ENCODE peak calls at places on chromosomes 3 and 15, in four cellular contexts. One of them, this sample, is unnamed.

GRCh38 chr15:56942118-56942517 is 23.7 kb downstream of the TCF12 start:
- DNase-seq in stimulated activated CD4-positive, alpha-beta T cell treated with anti-CD3 and anti-CD28 coated beads, Interleukin-12 subunit alpha, Interleukin-12 subunit beta, amount 100 ng/mL, for 4 hours: no peak
- DNase-seq in stromal cell of bone marrow: no peak
- DNase-seq in HCT116: no peak
- DNase-seq in this sample: no peak

GRCh38 chr3:12017487-12017886 is 13.3 kb downstream of the SYN2 start:
- DNase-seq in stimulated activated CD4-positive, alpha-beta T cell treated with anti-CD3 and anti-CD28 coated beads, Interleukin-12 subunit alpha, Interleukin-12 subunit beta, amount 100 ng/mL, for 4 hours: no peak
- DNase-seq in stromal cell of bone marrow: no peak
- DNase-seq in HCT116: no peak
- DNase-seq in this sample: no peak

GRCh38 chr3:8500966-8501365 is 657 bp upstream of the LMCD1 start:
- DNase-seq in stimulated activated CD4-positive, alpha-beta T cell treated with anti-CD3 and anti-CD28 coated beads, Interleukin-12 subunit alpha, Interleukin-12 subunit beta, amount 100 ng/mL, for 4 hours: no peak
- DNase-seq in stromal cell of bone marrow: no peak
- DNase-seq in HCT116: no peak
- DNase-seq in this sample: no peak

GRCh38 chr3:157081681-157082210 is 78.2 kb downstream of the CCNL1 start:
- DNase-seq in stimulated activated CD4-positive, alpha-beta T cell treated with anti-CD3 and anti-CD28 coated beads, Interleukin-12 subunit alpha, Interleukin-12 subunit beta, amount 100 ng/mL, for 4 hours: peak
- DNase-seq in stromal cell of bone marrow: peak
- DNase-seq in HCT116: peak
- DNase-seq in this sample: peak

GRCh38 chr3:123833398-123833785 is 50.7 kb downstream of the MYLK start:
- DNase-seq in stimulated activated CD4-positive, alpha-beta T cell treated with anti-CD3 and anti-CD28 coated beads, Interleukin-12 subunit alpha, Interleukin-12 subunit beta, amount 100 ng/mL, for 4 hours: no peak
- DNase-seq in stromal cell of bone marrow: no peak
- DNase-seq in HCT116: no peak
- DNase-seq in this sample: no peak

GRCh38 chr3:179526989-179527391 is 35.7 kb upstream of the ACTL6A start:
- DNase-seq in stimulated activated CD4-positive, alpha-beta T cell treated with anti-CD3 and anti-CD28 coated beads, Interleukin-12 subunit alpha, Interleukin-12 subunit beta, amount 100 ng/mL, for 4 hours: no peak
- DNase-seq in stromal cell of bone marrow: peak
- DNase-seq in HCT116: no peak
- DNase-seq in this sample: no peak

GRCh38 chr3:194194051-194194756 is 58.3 kb downstream of the HES1 start:
- DNase-seq in stimulated activated CD4-positive, alpha-beta T cell treated with anti-CD3 and anti-CD28 coated beads, Interleukin-12 subunit alpha, Interleukin-12 subunit beta, amount 100 ng/mL, for 4 hours: no peak
- DNase-seq in stromal cell of bone marrow: no peak
- DNase-seq in HCT116: no peak
- DNase-seq in this sample: no peak

GRCh38 chr15:36363335-36363734 is 216.1 kb upstream of the CDIN1 start:
- DNase-seq in stimulated activated CD4-positive, alpha-beta T cell treated with anti-CD3 and anti-CD28 coated beads, Interleukin-12 subunit alpha, Interleukin-12 subunit beta, amount 100 ng/mL, for 4 hours: no peak
- DNase-seq in stromal cell of bone marrow: no peak
- DNase-seq in HCT116: peak
- DNase-seq in this sample: no peak

GRCh38 chr15:67146875-67147381 is 81.5 kb downstream of the SMAD3 start:
- DNase-seq in stimulated activated CD4-positive, alpha-beta T cell treated with anti-CD3 and anti-CD28 coated beads, Interleukin-12 subunit alpha, Interleukin-12 subunit beta, amount 100 ng/mL, for 4 hours: peak
- DNase-seq in stromal cell of bone marrow: peak
- DNase-seq in HCT116: no peak
- DNase-seq in this sample: no peak

GRCh38 chr3:190443257-190443656 is 6.4 kb downstream of the TMEM207 start:
- DNase-seq in stimulated activated CD4-positive, alpha-beta T cell treated with anti-CD3 and anti-CD28 coated beads, Interleukin-12 subunit alpha, Interleukin-12 subunit beta, amount 100 ng/mL, for 4 hours: no peak
- DNase-seq in stromal cell of bone marrow: peak
- DNase-seq in HCT116: no peak
- DNase-seq in this sample: no peak

GRCh38 chr3:14680716-14681115 is 5.8 kb downstream of the C3orf20 start:
- DNase-seq in stimulated activated CD4-positive, alpha-beta T cell treated with anti-CD3 and anti-CD28 coated beads, Interleukin-12 subunit alpha, Interleukin-12 subunit beta, amount 100 ng/mL, for 4 hours: no peak
- DNase-seq in stromal cell of bone marrow: peak
- DNase-seq in HCT116: no peak
- DNase-seq in this sample: no peak

GRCh38 chr3:50503504-50503903 is at the start of gene CACNA2D2:
- DNase-seq in stimulated activated CD4-positive, alpha-beta T cell treated with anti-CD3 and anti-CD28 coated beads, Interleukin-12 subunit alpha, Interleukin-12 subunit beta, amount 100 ng/mL, for 4 hours: peak
- DNase-seq in stromal cell of bone marrow: no peak
- DNase-seq in HCT116: peak
- DNase-seq in this sample: peak

GRCh38 chr3:63355809-63356208 is 77.7 kb downstream of the SYNPR start:
- DNase-seq in stimulated activated CD4-positive, alpha-beta T cell treated with anti-CD3 and anti-CD28 coated beads, Interleukin-12 subunit alpha, Interleukin-12 subunit beta, amount 100 ng/mL, for 4 hours: no peak
- DNase-seq in stromal cell of bone marrow: no peak
- DNase-seq in HCT116: no peak
- DNase-seq in this sample: no peak

GRCh38 chr3:37825744-37826143 is 35.9 kb upstream of the CTDSPL start:
- DNase-seq in stimulated activated CD4-positive, alpha-beta T cell treated with anti-CD3 and anti-CD28 coated beads, Interleukin-12 subunit alpha, Interleukin-12 subunit beta, amount 100 ng/mL, for 4 hours: no peak
- DNase-seq in stromal cell of bone marrow: no peak
- DNase-seq in HCT116: no peak
- DNase-seq in this sample: no peak

GRCh38 chr3:67459796-67460195 is 194.6 kb downstream of the SUCLG2 start:
- DNase-seq in stimulated activated CD4-positive, alpha-beta T cell treated with anti-CD3 and anti-CD28 coated beads, Interleukin-12 subunit alpha, Interleukin-12 subunit beta, amount 100 ng/mL, for 4 hours: no peak
- DNase-seq in stromal cell of bone marrow: no peak
- DNase-seq in HCT116: no peak
- DNase-seq in this sample: no peak

GRCh38 chr3:42638339-42638842 is 15.1 kb upstream of the ZBTB47 start:
- DNase-seq in stimulated activated CD4-positive, alpha-beta T cell treated with anti-CD3 and anti-CD28 coated beads, Interleukin-12 subunit alpha, Interleukin-12 subunit beta, amount 100 ng/mL, for 4 hours: no peak
- DNase-seq in stromal cell of bone marrow: no peak
- DNase-seq in HCT116: no peak
- DNase-seq in this sample: no peak

GRCh38 chr3:168081856-168082255 is 13.9 kb downstream of the GOLIM4 start:
- DNase-seq in stimulated activated CD4-positive, alpha-beta T cell treated with anti-CD3 and anti-CD28 coated beads, Interleukin-12 subunit alpha, Interleukin-12 subunit beta, amount 100 ng/mL, for 4 hours: no peak
- DNase-seq in stromal cell of bone marrow: no peak
- DNase-seq in HCT116: no peak
- DNase-seq in this sample: no peak

GRCh38 chr15:56076651-56077050 is 83.2 kb upstream of the NEDD4 start:
- DNase-seq in stimulated activated CD4-positive, alpha-beta T cell treated with anti-CD3 and anti-CD28 coated beads, Interleukin-12 subunit alpha, Interleukin-12 subunit beta, amount 100 ng/mL, for 4 hours: no peak
- DNase-seq in stromal cell of bone marrow: no peak
- DNase-seq in HCT116: no peak
- DNase-seq in this sample: no peak

GRCh38 chr15:90774731-90775521 is 57.8 kb downstream of the BLM start:
- DNase-seq in stimulated activated CD4-positive, alpha-beta T cell treated with anti-CD3 and anti-CD28 coated beads, Interleukin-12 subunit alpha, Interleukin-12 subunit beta, amount 100 ng/mL, for 4 hours: no peak
- DNase-seq in stromal cell of bone marrow: no peak
- DNase-seq in HCT116: peak
- DNase-seq in this sample: no peak

GRCh38 chr3:21654662-21655061 is 96.3 kb downstream of the ZNF385D start:
- DNase-seq in stimulated activated CD4-positive, alpha-beta T cell treated with anti-CD3 and anti-CD28 coated beads, Interleukin-12 subunit alpha, Interleukin-12 subunit beta, amount 100 ng/mL, for 4 hours: no peak
- DNase-seq in stromal cell of bone marrow: peak
- DNase-seq in HCT116: no peak
- DNase-seq in this sample: no peak

GRCh38 chr3:30342319-30343060 is 263.9 kb upstream of the TGFBR2 start:
- DNase-seq in stimulated activated CD4-positive, alpha-beta T cell treated with anti-CD3 and anti-CD28 coated beads, Interleukin-12 subunit alpha, Interleukin-12 subunit beta, amount 100 ng/mL, for 4 hours: no peak
- DNase-seq in stromal cell of bone marrow: peak
- DNase-seq in HCT116: peak
- DNase-seq in this sample: no peak

GRCh38 chr3:46353639-46354410 is at the start of gene CCR2:
- DNase-seq in stimulated activated CD4-positive, alpha-beta T cell treated with anti-CD3 and anti-CD28 coated beads, Interleukin-12 subunit alpha, Interleukin-12 subunit beta, amount 100 ng/mL, for 4 hours: no peak
- DNase-seq in stromal cell of bone marrow: no peak
- DNase-seq in HCT116: no peak
- DNase-seq in this sample: no peak

GRCh38 chr3:184361932-184362667 is 590 bp downstream of the POLR2H start:
- DNase-seq in stimulated activated CD4-positive, alpha-beta T cell treated with anti-CD3 and anti-CD28 coated beads, Interleukin-12 subunit alpha, Interleukin-12 subunit beta, amount 100 ng/mL, for 4 hours: peak
- DNase-seq in stromal cell of bone marrow: peak
- DNase-seq in HCT116: peak
- DNase-seq in this sample: peak

GRCh38 chr3:100335137-100335833 is 728 bp downstream of the NIT2 start:
- DNase-seq in stimulated activated CD4-positive, alpha-beta T cell treated with anti-CD3 and anti-CD28 coated beads, Interleukin-12 subunit alpha, Interleukin-12 subunit beta, amount 100 ng/mL, for 4 hours: peak
- DNase-seq in stromal cell of bone marrow: no peak
- DNase-seq in HCT116: no peak
- DNase-seq in this sample: no peak

GRCh38 chr15:31298707-31299172 is 27.9 kb upstream of the KLF13 start:
- DNase-seq in stimulated activated CD4-positive, alpha-beta T cell treated with anti-CD3 and anti-CD28 coated beads, Interleukin-12 subunit alpha, Interleukin-12 subunit beta, amount 100 ng/mL, for 4 hours: no peak
- DNase-seq in stromal cell of bone marrow: no peak
- DNase-seq in HCT116: no peak
- DNase-seq in this sample: no peak

GRCh38 chr3:100496711-100497261 is 4.4 kb downstream of the TMEM45A start:
- DNase-seq in stimulated activated CD4-positive, alpha-beta T cell treated with anti-CD3 and anti-CD28 coated beads, Interleukin-12 subunit alpha, Interleukin-12 subunit beta, amount 100 ng/mL, for 4 hours: no peak
- DNase-seq in stromal cell of bone marrow: no peak
- DNase-seq in HCT116: no peak
- DNase-seq in this sample: no peak

GRCh38 chr15:62857411-62857853 is 185.1 kb upstream of the TPM1 start:
- DNase-seq in stimulated activated CD4-positive, alpha-beta T cell treated with anti-CD3 and anti-CD28 coated beads, Interleukin-12 subunit alpha, Interleukin-12 subunit beta, amount 100 ng/mL, for 4 hours: no peak
- DNase-seq in stromal cell of bone marrow: no peak
- DNase-seq in HCT116: no peak
- DNase-seq in this sample: no peak

GRCh38 chr3:48765376-48765775 is 48.4 kb upstream of the IP6K2 start:
- DNase-seq in stimulated activated CD4-positive, alpha-beta T cell treated with anti-CD3 and anti-CD28 coated beads, Interleukin-12 subunit alpha, Interleukin-12 subunit beta, amount 100 ng/mL, for 4 hours: no peak
- DNase-seq in stromal cell of bone marrow: no peak
- DNase-seq in HCT116: no peak
- DNase-seq in this sample: no peak

GRCh38 chr3:158600787-158601186 is 29.8 kb downstream of the MLF1 start:
- DNase-seq in stimulated activated CD4-positive, alpha-beta T cell treated with anti-CD3 and anti-CD28 coated beads, Interleukin-12 subunit alpha, Interleukin-12 subunit beta, amount 100 ng/mL, for 4 hours: no peak
- DNase-seq in stromal cell of bone marrow: no peak
- DNase-seq in HCT116: no peak
- DNase-seq in this sample: no peak

GRCh38 chr3:107604057-107604802 is 81.5 kb downstream of the BBX start:
- DNase-seq in stimulated activated CD4-positive, alpha-beta T cell treated with anti-CD3 and anti-CD28 coated beads, Interleukin-12 subunit alpha, Interleukin-12 subunit beta, amount 100 ng/mL, for 4 hours: no peak
- DNase-seq in stromal cell of bone marrow: peak
- DNase-seq in HCT116: no peak
- DNase-seq in this sample: no peak

GRCh38 chr3:190424478-190425439 is 24.9 kb downstream of the TMEM207 start:
- DNase-seq in stimulated activated CD4-positive, alpha-beta T cell treated with anti-CD3 and anti-CD28 coated beads, Interleukin-12 subunit alpha, Interleukin-12 subunit beta, amount 100 ng/mL, for 4 hours: peak
- DNase-seq in stromal cell of bone marrow: peak
- DNase-seq in HCT116: peak
- DNase-seq in this sample: peak

GRCh38 chr15:71149645-71150557 is 34.6 kb downstream of the THSD4 start:
- DNase-seq in stimulated activated CD4-positive, alpha-beta T cell treated with anti-CD3 and anti-CD28 coated beads, Interleukin-12 subunit alpha, Interleukin-12 subunit beta, amount 100 ng/mL, for 4 hours: no peak
- DNase-seq in stromal cell of bone marrow: no peak
- DNase-seq in HCT116: no peak
- DNase-seq in this sample: no peak

GRCh38 chr3:160413613-160414248 is 14.3 kb downstream of the SMC4 start:
- DNase-seq in stimulated activated CD4-positive, alpha-beta T cell treated with anti-CD3 and anti-CD28 coated beads, Interleukin-12 subunit alpha, Interleukin-12 subunit beta, amount 100 ng/mL, for 4 hours: peak
- DNase-seq in stromal cell of bone marrow: peak
- DNase-seq in HCT116: peak
- DNase-seq in this sample: peak

This sample was measured in progenitor cell of endocrine pancreas.